ENCODE peak calls at places on chromosomes 2 and 18, in ten cellular contexts. One of them, this sample, is unnamed.

GRCh38 chr2:23042176-23042909 is 342.6 kb upstream of the KLHL29 start:
- DNase-seq in mesendoderm: no peak
- DNase-seq in mammary epithelial cell: no peak
- DNase-seq in foreskin keratinocyte: no peak
- DNase-seq in hepatocyte: no peak
- DNase-seq in brain microvascular endothelial cell: no peak
- DNase-seq in psoas muscle: peak; percentile 41
- DNase-seq in thyroid gland: peak; percentile 3
- DNase-seq in dorsolateral prefrontal cortex: no peak
- DNase-seq in Peyer's patch: no peak
- DNase-seq in this sample: no peak

GRCh38 chr2:36633470-36634092 is 35.6 kb upstream of the FEZ2 start:
- DNase-seq in mesendoderm: no peak
- DNase-seq in mammary epithelial cell: peak; percentile 59
- DNase-seq in foreskin keratinocyte: peak; percentile 70
- DNase-seq in hepatocyte: no peak
- DNase-seq in brain microvascular endothelial cell: no peak
- DNase-seq in psoas muscle: no peak
- DNase-seq in thyroid gland: no peak
- DNase-seq in dorsolateral prefrontal cortex: no peak
- DNase-seq in Peyer's patch: no peak
- DNase-seq in this sample: no peak

GRCh38 chr18:2199060-2199459 is 372.2 kb downstream of the METTL4 start:
- DNase-seq in mesendoderm: no peak
- DNase-seq in mammary epithelial cell: no peak
- DNase-seq in foreskin keratinocyte: no peak
- DNase-seq in hepatocyte: no peak
- DNase-seq in brain microvascular endothelial cell: no peak
- DNase-seq in psoas muscle: no peak
- DNase-seq in thyroid gland: no peak
- DNase-seq in dorsolateral prefrontal cortex: no peak
- DNase-seq in Peyer's patch: no peak
- DNase-seq in this sample: no peak

GRCh38 chr18:3596324-3597158 is 146.6 kb downstream of the TGIF1 start:
- DNase-seq in mesendoderm: peak; percentile 86
- DNase-seq in mammary epithelial cell: peak; percentile 31
- DNase-seq in foreskin keratinocyte: no peak
- DNase-seq in hepatocyte: peak; percentile 54
- DNase-seq in brain microvascular endothelial cell: peak; percentile 30
- DNase-seq in psoas muscle: peak; percentile 57
- DNase-seq in thyroid gland: peak; percentile 57
- DNase-seq in dorsolateral prefrontal cortex: no peak
- DNase-seq in Peyer's patch: peak; percentile 80
- DNase-seq in this sample: no peak

GRCh38 chr2:98923244-98923940 is 12.6 kb downstream of the CRACDL start:
- DNase-seq in mesendoderm: no peak
- DNase-seq in mammary epithelial cell: no peak
- DNase-seq in foreskin keratinocyte: no peak
- DNase-seq in hepatocyte: no peak
- DNase-seq in brain microvascular endothelial cell: no peak
- DNase-seq in psoas muscle: no peak
- DNase-seq in thyroid gland: no peak
- DNase-seq in dorsolateral prefrontal cortex: no peak
- DNase-seq in Peyer's patch: no peak
- DNase-seq in this sample: no peak

GRCh38 chr18:4789506-4789905 is 334.4 kb upstream of the DLGAP1 start:
- DNase-seq in mesendoderm: no peak
- DNase-seq in mammary epithelial cell: no peak
- DNase-seq in foreskin keratinocyte: peak; percentile 68
- DNase-seq in hepatocyte: no peak
- DNase-seq in brain microvascular endothelial cell: no peak
- DNase-seq in psoas muscle: no peak
- DNase-seq in thyroid gland: no peak
- DNase-seq in dorsolateral prefrontal cortex: no peak
- DNase-seq in Peyer's patch: no peak
- DNase-seq in this sample: no peak

GRCh38 chr2:128304715-128305554 is 13.7 kb downstream of the HS6ST1 start:
- DNase-seq in mesendoderm: peak; percentile 71
- DNase-seq in mammary epithelial cell: peak; percentile 99
- DNase-seq in foreskin keratinocyte: peak; percentile 99
- DNase-seq in hepatocyte: peak; percentile 92
- DNase-seq in brain microvascular endothelial cell: peak; percentile 87
- DNase-seq in psoas muscle: peak; percentile 86
- DNase-seq in thyroid gland: peak; percentile 95
- DNase-seq in dorsolateral prefrontal cortex: no peak
- DNase-seq in Peyer's patch: no peak
- DNase-seq in this sample: peak; percentile 81

GRCh38 chr2:14255135-14255820 is 377.2 kb upstream of the LRATD1 start:
- DNase-seq in mesendoderm: peak; percentile 34
- DNase-seq in mammary epithelial cell: no peak
- DNase-seq in foreskin keratinocyte: no peak
- DNase-seq in hepatocyte: no peak
- DNase-seq in brain microvascular endothelial cell: no peak
- DNase-seq in psoas muscle: no peak
- DNase-seq in thyroid gland: no peak
- DNase-seq in dorsolateral prefrontal cortex: no peak
- DNase-seq in Peyer's patch: no peak
- DNase-seq in this sample: no peak

GRCh38 chr2:217835931-217836881 is 166.6 kb downstream of the TNS1 start:
- DNase-seq in mesendoderm: peak; percentile 95
- DNase-seq in mammary epithelial cell: peak; percentile 26
- DNase-seq in foreskin keratinocyte: no peak
- DNase-seq in hepatocyte: peak; percentile 69
- DNase-seq in brain microvascular endothelial cell: peak; percentile 70
- DNase-seq in psoas muscle: peak; percentile 80
- DNase-seq in thyroid gland: no peak
- DNase-seq in dorsolateral prefrontal cortex: no peak
- DNase-seq in Peyer's patch: no peak
- DNase-seq in this sample: peak; percentile 92
- H3K27me3 ChIP-seq in mesendoderm: no peaks in the 10 kb centered on the region
- H3K27me3 ChIP-seq in mammary epithelial cell: peaks cover 5% of the 10 kb centered on the region
- H3K27me3 ChIP-seq in foreskin keratinocyte: no peaks in the 10 kb centered on the region
- H3K27me3 ChIP-seq in hepatocyte: no peaks in the 10 kb centered on the region
- H3K27me3 ChIP-seq in brain microvascular endothelial cell: no peaks in the 10 kb centered on the region
- H3K27me3 ChIP-seq in psoas muscle: no peaks in the 10 kb centered on the region
- H3K27me3 ChIP-seq in thyroid gland: no peaks in the 10 kb centered on the region
- H3K27me3 ChIP-seq in dorsolateral prefrontal cortex: no peaks in the 10 kb centered on the region
- H3K27me3 ChIP-seq in Peyer's patch: no peaks in the 10 kb centered on the region
- H3K27me3 ChIP-seq in this sample: no peaks in the 10 kb centered on the region

GRCh38 chr2:17547737-17548136 is 7.2 kb downstream of the VSNL1 start:
- DNase-seq in mesendoderm: no peak
- DNase-seq in mammary epithelial cell: no peak
- DNase-seq in foreskin keratinocyte: no peak
- DNase-seq in hepatocyte: no peak
- DNase-seq in brain microvascular endothelial cell: no peak
- DNase-seq in psoas muscle: no peak
- DNase-seq in thyroid gland: no peak
- DNase-seq in dorsolateral prefrontal cortex: no peak
- DNase-seq in Peyer's patch: no peak
- DNase-seq in this sample: no peak

GRCh38 chr2:17543848-17544645 is 3.6 kb downstream of the VSNL1 start:
- DNase-seq in mesendoderm: peak; percentile 86
- DNase-seq in mammary epithelial cell: peak; percentile 81
- DNase-seq in foreskin keratinocyte: peak; percentile 54
- DNase-seq in hepatocyte: no peak
- DNase-seq in brain microvascular endothelial cell: peak; percentile 79
- DNase-seq in psoas muscle: no peak
- DNase-seq in thyroid gland: no peak
- DNase-seq in dorsolateral prefrontal cortex: no peak
- DNase-seq in Peyer's patch: no peak
- DNase-seq in this sample: no peak

GRCh38 chr2:17543131-17543660 is 2.7 kb downstream of the VSNL1 start:
- DNase-seq in mesendoderm: peak; percentile 78
- DNase-seq in mammary epithelial cell: peak; percentile 29
- DNase-seq in foreskin keratinocyte: no peak
- DNase-seq in hepatocyte: no peak
- DNase-seq in brain microvascular endothelial cell: no peak
- DNase-seq in psoas muscle: no peak
- DNase-seq in thyroid gland: no peak
- DNase-seq in dorsolateral prefrontal cortex: peak; percentile 44
- DNase-seq in Peyer's patch: no peak
- DNase-seq in this sample: no peak

GRCh38 chr2:17547237-17547636 is 6.7 kb downstream of the VSNL1 start:
- DNase-seq in mesendoderm: no peak
- DNase-seq in mammary epithelial cell: no peak
- DNase-seq in foreskin keratinocyte: no peak
- DNase-seq in hepatocyte: no peak
- DNase-seq in brain microvascular endothelial cell: no peak
- DNase-seq in psoas muscle: no peak
- DNase-seq in thyroid gland: no peak
- DNase-seq in dorsolateral prefrontal cortex: no peak
- DNase-seq in Peyer's patch: no peak
- DNase-seq in this sample: no peak

DNA sequence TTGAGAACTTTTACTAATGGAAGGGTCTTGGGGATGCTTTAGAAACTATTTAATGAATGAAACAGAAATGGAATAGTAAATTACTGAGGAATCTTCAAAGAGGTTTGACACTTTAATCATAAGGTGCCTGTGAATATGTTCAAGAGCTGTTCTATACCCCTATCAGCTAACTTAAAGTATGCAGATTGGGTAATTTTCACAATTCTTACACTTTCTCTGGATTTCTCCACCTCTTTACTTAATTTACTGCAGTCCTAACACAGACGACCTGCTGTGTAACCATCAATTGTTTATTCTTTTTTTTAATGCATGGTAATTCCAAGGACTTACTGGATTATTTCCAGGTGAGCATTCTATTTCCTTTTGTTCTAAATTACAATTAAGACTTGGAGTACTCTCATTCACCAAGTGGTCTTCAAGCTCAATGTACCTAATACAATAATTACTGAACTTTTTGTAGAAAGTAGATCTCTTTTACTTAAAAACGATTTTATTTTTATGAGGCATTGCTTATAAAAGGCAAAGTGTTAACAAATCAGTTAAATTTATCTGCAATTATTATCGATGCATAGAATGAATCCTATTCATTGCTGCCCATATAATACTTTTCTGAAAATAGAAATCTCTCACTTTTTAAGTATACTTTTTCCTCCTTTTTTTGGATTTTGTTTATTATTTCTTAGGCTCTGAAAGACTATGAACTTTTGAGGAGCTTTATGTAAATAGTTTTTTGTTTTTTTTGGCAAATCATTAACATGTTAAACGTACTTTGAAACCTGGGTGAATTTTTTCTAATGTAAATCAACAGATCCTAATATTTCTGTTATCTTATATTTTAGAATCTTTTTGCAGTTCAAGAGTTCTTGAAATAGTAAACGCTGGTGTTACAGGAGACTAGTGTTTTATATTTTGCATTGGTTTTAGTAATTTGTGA is 5.5 kb downstream of the VSNL1 start:
- DNase-seq in mesendoderm: no peak
- DNase-seq in mammary epithelial cell: no peak
- DNase-seq in foreskin keratinocyte: no peak
- DNase-seq in hepatocyte: no peak
- DNase-seq in brain microvascular endothelial cell: no peak
- DNase-seq in psoas muscle: no peak
- DNase-seq in thyroid gland: no peak
- DNase-seq in dorsolateral prefrontal cortex: no peak
- DNase-seq in Peyer's patch: no peak
- DNase-seq in this sample: no peak
- H3K27me3 ChIP-seq in mesendoderm: no peaks in the 10 kb centered on the region
- H3K27me3 ChIP-seq in mammary epithelial cell: no peaks in the 10 kb centered on the region
- H3K27me3 ChIP-seq in foreskin keratinocyte: no peaks in the 10 kb centered on the region
- H3K27me3 ChIP-seq in hepatocyte: peaks cover 14% of the 10 kb centered on the region
- H3K27me3 ChIP-seq in brain microvascular endothelial cell: no peaks in the 10 kb centered on the region
- H3K27me3 ChIP-seq in psoas muscle: no peaks in the 10 kb centered on the region
- H3K27me3 ChIP-seq in thyroid gland: peaks cover 3% of the 10 kb centered on the region
- H3K27me3 ChIP-seq in dorsolateral prefrontal cortex: peaks cover 43% of the 10 kb centered on the region
- H3K27me3 ChIP-seq in Peyer's patch: no peaks in the 10 kb centered on the region
- H3K27me3 ChIP-seq in this sample: peaks cover 11% of the 10 kb centered on the region

DNA sequence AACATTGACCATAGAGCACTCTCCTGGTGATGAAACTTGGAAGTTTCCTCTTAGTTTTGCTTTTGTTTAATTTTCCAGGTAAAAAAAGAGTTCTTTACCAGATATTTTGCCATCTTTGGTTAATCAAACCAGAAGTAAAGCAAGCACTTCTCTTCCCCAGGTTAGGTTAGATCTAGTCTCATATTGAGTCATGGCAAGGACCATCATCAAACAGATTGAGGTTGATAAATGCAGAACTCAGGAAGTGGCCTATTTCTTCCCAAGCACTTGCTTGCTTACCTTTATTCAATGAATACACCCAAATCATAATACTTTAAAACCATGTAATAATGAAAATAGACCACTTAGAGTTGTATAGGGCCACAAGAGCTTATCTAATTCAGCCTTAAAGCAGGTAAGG is 23.4 kb downstream of the DNAH6 start:
- DNase-seq in mesendoderm: no peak
- DNase-seq in mammary epithelial cell: no peak
- DNase-seq in foreskin keratinocyte: no peak
- DNase-seq in hepatocyte: no peak
- DNase-seq in brain microvascular endothelial cell: no peak
- DNase-seq in psoas muscle: no peak
- DNase-seq in thyroid gland: no peak
- DNase-seq in dorsolateral prefrontal cortex: no peak
- DNase-seq in Peyer's patch: no peak
- DNase-seq in this sample: no peak
- H3K27me3 ChIP-seq in mesendoderm: no peaks in the 10 kb centered on the region
- H3K27me3 ChIP-seq in mammary epithelial cell: peaks cover 2% of the 10 kb centered on the region
- H3K27me3 ChIP-seq in foreskin keratinocyte: no peaks in the 10 kb centered on the region
- H3K27me3 ChIP-seq in hepatocyte: no peaks in the 10 kb centered on the region
- H3K27me3 ChIP-seq in brain microvascular endothelial cell: no peaks in the 10 kb centered on the region
- H3K27me3 ChIP-seq in psoas muscle: no peaks in the 10 kb centered on the region
- H3K27me3 ChIP-seq in thyroid gland: no peaks in the 10 kb centered on the region
- H3K27me3 ChIP-seq in dorsolateral prefrontal cortex: no peaks in the 10 kb centered on the region
- H3K27me3 ChIP-seq in Peyer's patch: no peaks in the 10 kb centered on the region
- H3K27me3 ChIP-seq in this sample: no peaks in the 10 kb centered on the region

GRCh38 chr18:47263828-47264314 is 12.4 kb upstream of the SKOR2 start:
- DNase-seq in mesendoderm: no peak
- DNase-seq in mammary epithelial cell: no peak
- DNase-seq in foreskin keratinocyte: no peak
- DNase-seq in hepatocyte: no peak
- DNase-seq in brain microvascular endothelial cell: no peak
- DNase-seq in psoas muscle: no peak
- DNase-seq in thyroid gland: no peak
- DNase-seq in dorsolateral prefrontal cortex: no peak
- DNase-seq in Peyer's patch: no peak
- DNase-seq in this sample: no peak

GRCh38 chr18:47262397-47263196 is 11.1 kb upstream of the SKOR2 start:
- DNase-seq in mesendoderm: no peak
- DNase-seq in mammary epithelial cell: no peak
- DNase-seq in foreskin keratinocyte: no peak
- DNase-seq in hepatocyte: no peak
- DNase-seq in brain microvascular endothelial cell: no peak
- DNase-seq in psoas muscle: no peak
- DNase-seq in thyroid gland: no peak
- DNase-seq in dorsolateral prefrontal cortex: no peak
- DNase-seq in Peyer's patch: no peak
- DNase-seq in this sample: no peak

GRCh38 chr18:47261902-47262301 is 10.4 kb upstream of the SKOR2 start:
- DNase-seq in mesendoderm: no peak
- DNase-seq in mammary epithelial cell: no peak
- DNase-seq in foreskin keratinocyte: no peak
- DNase-seq in hepatocyte: no peak
- DNase-seq in brain microvascular endothelial cell: no peak
- DNase-seq in psoas muscle: no peak
- DNase-seq in thyroid gland: no peak
- DNase-seq in dorsolateral prefrontal cortex: no peak
- DNase-seq in Peyer's patch: no peak
- DNase-seq in this sample: no peak

GRCh38 chr18:47263197-47263827 is 11.9 kb upstream of the SKOR2 start:
- DNase-seq in mesendoderm: peak; percentile 70
- DNase-seq in mammary epithelial cell: no peak
- DNase-seq in foreskin keratinocyte: no peak
- DNase-seq in hepatocyte: no peak
- DNase-seq in brain microvascular endothelial cell: no peak
- DNase-seq in psoas muscle: no peak
- DNase-seq in thyroid gland: no peak
- DNase-seq in dorsolateral prefrontal cortex: no peak
- DNase-seq in Peyer's patch: no peak
- DNase-seq in this sample: no peak

GRCh38 chr18:47265197-47265596 is 13.7 kb upstream of the SKOR2 start:
- DNase-seq in mesendoderm: no peak
- DNase-seq in mammary epithelial cell: no peak
- DNase-seq in foreskin keratinocyte: no peak
- DNase-seq in hepatocyte: no peak
- DNase-seq in brain microvascular endothelial cell: no peak
- DNase-seq in psoas muscle: no peak
- DNase-seq in thyroid gland: no peak
- DNase-seq in dorsolateral prefrontal cortex: no peak
- DNase-seq in Peyer's patch: no peak
- DNase-seq in this sample: peak; percentile 26
- H3K27me3 ChIP-seq in mesendoderm: peaks cover 33% of the 10 kb centered on the region
- H3K27me3 ChIP-seq in mammary epithelial cell: peaks cover 44% of the 10 kb centered on the region
- H3K27me3 ChIP-seq in foreskin keratinocyte: peaks cover 68% of the 10 kb centered on the region
- H3K27me3 ChIP-seq in hepatocyte: peaks cover 87% of the 10 kb centered on the region
- H3K27me3 ChIP-seq in brain microvascular endothelial cell: peaks cover 39% of the 10 kb centered on the region
- H3K27me3 ChIP-seq in psoas muscle: peaks cover 30% of the 10 kb centered on the region
- H3K27me3 ChIP-seq in thyroid gland: peaks cover 40% of the 10 kb centered on the region
- H3K27me3 ChIP-seq in dorsolateral prefrontal cortex: peaks cover 67% of the 10 kb centered on the region
- H3K27me3 ChIP-seq in Peyer's patch: peaks cover 33% of the 10 kb centered on the region
- H3K27me3 ChIP-seq in this sample: peaks cover 26% of the 10 kb centered on the region

This sample was measured in BJ.